ENCODE peak calls at places on chromosomes 13 and 19, in ten cellular contexts. B is A549; M is K562; Y is HTR-8/SVneo; F is activated naive CD8-positive, alpha-beta T cell treated with anti-CD3 and anti-CD28 coated beads, Interleukin-2, amount 50 U/mL, for 16 hours; G is hepatic stellate cell; W is transverse colon; T is KG1; A is stimulated activated CD4-positive, alpha-beta T cell treated with anti-CD3 and anti-CD28 coated beads, Interleukin-12 subunit alpha, Interleukin-12 subunit beta, amount 100 ng/mL, for 4 hours; J is activated T-helper 1 cell treated with Interleukin-2 at 50 U/mL for 16 hours. Z is an unnamed sample.

GRCh38 chr19:3357362-3357730 is 9.0 kb upstream of the NFIC start:
- DNase-seq in B (no peak), M (no peak), Y (no peak), F (no peak), G (no peak), W (no peak), T (no peak), A (no peak), J (no peak), Z (no peak)

GRCh38 chr19:17686027-17686511 is 2.1 kb downstream of the UNC13A start:
- DNase-seq in B (peak; percentile 84), M (peak; percentile 53), Y (no peak), F (no peak), G (peak; percentile 76), W (no peak), T (no peak), A (no peak), J (no peak), Z (no peak)

GRCh38 chr13:22927008-22927393 is 253.8 kb upstream of the SGCG start:
- DNase-seq in B (no peak), M (no peak), Y (no peak), F (no peak), G (no peak), W (no peak), T (no peak), A (no peak), J (no peak), Z (no peak)

GRCh38 chr13:108120332-108120731 is 95.0 kb downstream of the LIG4 start:
- DNase-seq in B (no peak), M (no peak), Y (no peak), F (no peak), G (no peak), W (no peak), T (no peak), A (no peak), J (no peak), Z (no peak)

GRCh38 chr19:1408300-1409203 is 1.2 kb downstream of the DAZAP1 start:
- DNase-seq in B (no peak), M (peak; percentile 66), Y (no peak), F (peak; percentile 15), G (peak; percentile 63), W (peak; percentile 55), T (no peak), A (peak; percentile 59), J (peak; percentile 37), Z (peak; percentile 50)

GRCh38 chr13:109789262-109789661 is 2.9 kb upstream of the IRS2 start:
- DNase-seq in B (no peak), M (no peak), Y (no peak), F (no peak), G (no peak), W (no peak), T (no peak), A (no peak), J (no peak), Z (no peak)

GRCh38 chr19:30054210-30054609 is 112.2 kb downstream of the URI1 start:
- DNase-seq in B (no peak), M (no peak), Y (no peak), F (no peak), G (no peak), W (no peak), T (no peak), A (no peak), J (no peak), Z (no peak)

GRCh38 chr13:32040689-32041088 is 9.1 kb downstream of the FRY start:
- DNase-seq in B (no peak), M (no peak), Y (no peak), F (no peak), G (no peak), W (no peak), T (no peak), A (no peak), J (no peak), Z (no peak)

GRCh38 chr13:97502691-97503090 is 68.7 kb downstream of the RAP2A start:
- DNase-seq in B (no peak), M (no peak), Y (no peak), F (no peak), G (no peak), W (no peak), T (no peak), A (no peak), J (no peak), Z (no peak)

GRCh38 chr13:51534075-51534817 is 50.0 kb upstream of the WDFY2 start:
- DNase-seq in B (no peak), M (no peak), Y (no peak), F (no peak), G (no peak), W (peak; percentile 32), T (no peak), A (no peak), J (peak; percentile 23), Z (no peak)

GRCh38 chr13:20035130-20035529 is 76.6 kb downstream of the ZMYM2 start:
- DNase-seq in B (peak; percentile 26), M (peak; percentile 5), Y (no peak), F (no peak), G (peak; percentile 7), W (no peak), T (no peak), A (no peak), J (no peak), Z (no peak)

GRCh38 chr19:11708457-11708856 is 30.3 kb downstream of the ZNF823 start:
- DNase-seq in B (no peak), M (no peak), Y (no peak), F (no peak), G (no peak), W (no peak), T (no peak), A (no peak), J (no peak), Z (no peak)

GRCh38 chr13:65368832-65369231 is 1861.3 kb downstream of the PCDH9 start:
- DNase-seq in B (no peak), M (no peak), Y (no peak), F (no peak), G (no peak), W (no peak), T (no peak), A (no peak), J (no peak), Z (no peak)

GRCh38 chr19:58252102-58252685 is 23.5 kb downstream of the ZNF544 start:
- DNase-seq in B (peak; percentile 67), M (no peak), Y (no peak), F (no peak), G (no peak), W (no peak), T (no peak), A (no peak), J (no peak), Z (no peak)

GRCh38 chr13:100163375-100163774 is 74.5 kb downstream of the PCCA start:
- DNase-seq in B (no peak), M (no peak), Y (no peak), F (no peak), G (no peak), W (no peak), T (no peak), A (no peak), J (no peak), Z (no peak)

GRCh38 chr13:111917901-111918300 is 149.0 kb upstream of the SOX1 start:
- DNase-seq in B (no peak), M (no peak), Y (no peak), F (no peak), G (no peak), W (no peak), T (no peak), A (no peak), J (no peak), Z (no peak)

GRCh38 chr13:30807392-30807791 is 72.0 kb downstream of the ALOX5AP start:
- DNase-seq in B (no peak), M (no peak), Y (no peak), F (no peak), G (no peak), W (no peak), T (no peak), A (no peak), J (no peak), Z (no peak)

GRCh38 chr13:37835392-37835791 is 34.2 kb downstream of the TRPC4 start:
- DNase-seq in B (no peak), M (no peak), Y (no peak), F (no peak), G (no peak), W (no peak), T (no peak), A (no peak), J (no peak), Z (no peak)

GRCh38 chr19:4502282-4503223 is 15.7 kb downstream of the PLIN4 start:
- DNase-seq in B (no peak), M (no peak), Y (no peak), F (no peak), G (no peak), W (no peak), T (no peak), A (no peak), J (no peak), Z (no peak)

GRCh38 chr19:38463365-38463764 is 29.9 kb downstream of the RYR1 start:
- DNase-seq in B (no peak), M (no peak), Y (no peak), F (no peak), G (no peak), W (no peak), T (no peak), A (no peak), J (no peak), Z (no peak)

GRCh38 chr19:28881616-28882015 is 331.3 kb downstream of the UQCRFS1 start:
- DNase-seq in B (no peak), M (no peak), Y (no peak), F (no peak), G (no peak), W (no peak), T (no peak), A (no peak), J (no peak), Z (no peak)

GRCh38 chr19:46634045-46634655 is 1.9 kb downstream of the GNG8 start:
- DNase-seq in B (peak; percentile 96), M (peak; percentile 98), Y (peak; percentile 59), F (peak; percentile 90), G (peak; percentile 81), W (peak; percentile 97), T (no peak), A (peak; percentile 93), J (peak; percentile 88), Z (peak; percentile 96)

GRCh38 chr19:38267780-38268430 is 3.5 kb downstream of the SPINT2 start:
- DNase-seq in B (peak; percentile 81), M (no peak), Y (no peak), F (no peak), G (no peak), W (peak; percentile 51), T (no peak), A (no peak), J (no peak), Z (no peak)

GRCh38 chr13:18992791-18993190 is 188.8 kb downstream of the TUBA3C start:
- DNase-seq in B (no peak), M (no peak), Y (no peak), F (no peak), G (no peak), W (no peak), T (no peak), A (no peak), J (no peak), Z (no peak)

GRCh38 chr13:51542358-51542972 is 41.8 kb upstream of the WDFY2 start:
- DNase-seq in B (peak; percentile 33), M (no peak), Y (no peak), F (no peak), G (no peak), W (no peak), T (no peak), A (no peak), J (no peak), Z (no peak)

Z was measured in effector memory CD4-positive, alpha-beta T cell.